ENCODE peak calls at places on chromosomes 12 and 14, in ten cellular contexts. T is A549; Z is thoracic aorta; C is body of pancreas; M is uterus; H is CD8-positive, alpha-beta T cell; F is fibroblast of lung; S is AG09309; U is mammary epithelial cell; N is BJ. O is an unnamed sample.

GRCh38 chr14:65414961-65415589 is 2.5 kb downstream of the FUT8 start:
- DNase-seq in T (peak; percentile 12), Z (no peak), C (no peak), M (no peak), H (no peak), F (peak; percentile 69), S (no peak), U (no peak), N (no peak), O (no peak)

GRCh38 chr12:130240831-130241590 is 78.7 kb downstream of the FZD10 start:
- DNase-seq in T (no peak), Z (no peak), C (peak; percentile 16), M (no peak), H (no peak), F (no peak), S (no peak), U (no peak), N (no peak), O (no peak)

GRCh38 chr12:4290011-4290790 is 16.6 kb downstream of the CCND2 start:
- DNase-seq in T (no peak), Z (no peak), C (no peak), M (no peak), H (no peak), F (no peak), S (no peak), U (no peak), N (no peak), O (no peak)

GRCh38 chr14:82689948-82690347 is 1156.3 kb upstream of the SEL1L start:
- DNase-seq in T (no peak), Z (no peak), C (no peak), M (no peak), H (no peak), F (peak; percentile 85), S (no peak), U (no peak), N (no peak), O (no peak)

GRCh38 chr12:49244161-49244560 is 20.7 kb upstream of the TUBA1C start:
- DNase-seq in T (no peak), Z (no peak), C (no peak), M (no peak), H (no peak), F (peak; percentile 60), S (no peak), U (no peak), N (peak; percentile 73), O (no peak)

GRCh38 chr12:51938744-51939143 is 12.8 kb upstream of the ACVR1B start:
- DNase-seq in T (no peak), Z (no peak), C (no peak), M (no peak), H (no peak), F (no peak), S (no peak), U (peak; percentile 35), N (no peak), O (no peak)

GRCh38 chr12:42255221-42255874 is 17.3 kb upstream of the YAF2 start:
- DNase-seq in T (no peak), Z (no peak), C (no peak), M (no peak), H (no peak), F (no peak), S (no peak), U (peak; percentile 13), N (no peak), O (no peak)

GRCh38 chr12:93109794-93110203 is 180.7 kb upstream of the EEA1 start:
- DNase-seq in T (no peak), Z (no peak), C (no peak), M (no peak), H (no peak), F (no peak), S (no peak), U (no peak), N (no peak), O (no peak)

GRCh38 chr14:65846469-65846868 is 433.9 kb downstream of the FUT8 start:
- DNase-seq in T (no peak), Z (no peak), C (no peak), M (no peak), H (no peak), F (no peak), S (no peak), U (no peak), N (no peak), O (no peak)

GRCh38 chr12:123520567-123521474 is 12.7 kb downstream of the RILPL1 start:
- DNase-seq in T (no peak), Z (no peak), C (no peak), M (no peak), H (no peak), F (no peak), S (no peak), U (no peak), N (no peak), O (no peak)

GRCh38 chr12:132014915-132015280 is 65.2 kb downstream of the EP400 start:
- DNase-seq in T (no peak), Z (no peak), C (no peak), M (no peak), H (no peak), F (no peak), S (no peak), U (no peak), N (no peak), O (no peak)

GRCh38 chr14:93090826-93091583 is 24.7 kb downstream of the ITPK1 start:
- DNase-seq in T (no peak), Z (no peak), C (no peak), M (peak; percentile 52), H (no peak), F (no peak), S (no peak), U (no peak), N (no peak), O (no peak)

GRCh38 chr14:87995500-87996275 is 2.7 kb upstream of the GALC start:
- DNase-seq in T (no peak), Z (no peak), C (no peak), M (no peak), H (no peak), F (no peak), S (no peak), U (no peak), N (no peak), O (no peak)

GRCh38 chr12:68406134-68406576 is 74.0 kb upstream of the MDM1 start:
- DNase-seq in T (peak; percentile 25), Z (peak; percentile 19), C (peak; percentile 89), M (peak; percentile 94), H (no peak), F (peak; percentile 95), S (peak; percentile 70), U (peak; percentile 50), N (peak; percentile 34), O (peak; percentile 54)

GRCh38 chr12:27012239-27012981 is 1.8 kb downstream of the TM7SF3 start:
- DNase-seq in T (no peak), Z (no peak), C (peak; percentile 73), M (no peak), H (no peak), F (no peak), S (no peak), U (peak; percentile 14), N (no peak), O (no peak)

GRCh38 chr12:106861984-106862894 is 87.8 kb downstream of the RIC8B start:
- DNase-seq in T (no peak), Z (no peak), C (no peak), M (no peak), H (no peak), F (peak; percentile 89), S (peak; percentile 64), U (peak; percentile 34), N (peak; percentile 43), O (no peak)

GRCh38 chr14:84209021-84209420 is 1320.9 kb upstream of the FLRT2 start:
- DNase-seq in T (no peak), Z (no peak), C (no peak), M (no peak), H (no peak), F (no peak), S (no peak), U (no peak), N (no peak), O (no peak)

GRCh38 chr12:47808574-47809380 is 10.9 kb downstream of the HDAC7 start:
- DNase-seq in T (peak; percentile 53), Z (no peak), C (no peak), M (no peak), H (peak; percentile 52), F (no peak), S (no peak), U (peak; percentile 35), N (no peak), O (no peak)
- TF ChIP-seq CTCF in T (no peak), Z (no peak), C (no peak), M (no peak), H (no peak), F (peak; percentile 9), S (no peak), U (peak; percentile 17), N (peak; percentile 38), O (peak; percentile 27)

GRCh38 chr12:56476143-56476542 is 7.8 kb downstream of the SPRYD4 start:
- DNase-seq in T (no peak), Z (no peak), C (no peak), M (no peak), H (no peak), F (no peak), S (no peak), U (no peak), N (no peak), O (no peak)
- H3K4me3 ChIP-seq in T (no peak overlapping the region), Z (no peak overlapping the region), C (no peak overlapping the region), M (no peak overlapping the region), H (no peak overlapping the region), F (no peak overlapping the region), S (no peak overlapping the region), U (no peak overlapping the region), N (no peak overlapping the region), O (no peak overlapping the region)

DNA sequence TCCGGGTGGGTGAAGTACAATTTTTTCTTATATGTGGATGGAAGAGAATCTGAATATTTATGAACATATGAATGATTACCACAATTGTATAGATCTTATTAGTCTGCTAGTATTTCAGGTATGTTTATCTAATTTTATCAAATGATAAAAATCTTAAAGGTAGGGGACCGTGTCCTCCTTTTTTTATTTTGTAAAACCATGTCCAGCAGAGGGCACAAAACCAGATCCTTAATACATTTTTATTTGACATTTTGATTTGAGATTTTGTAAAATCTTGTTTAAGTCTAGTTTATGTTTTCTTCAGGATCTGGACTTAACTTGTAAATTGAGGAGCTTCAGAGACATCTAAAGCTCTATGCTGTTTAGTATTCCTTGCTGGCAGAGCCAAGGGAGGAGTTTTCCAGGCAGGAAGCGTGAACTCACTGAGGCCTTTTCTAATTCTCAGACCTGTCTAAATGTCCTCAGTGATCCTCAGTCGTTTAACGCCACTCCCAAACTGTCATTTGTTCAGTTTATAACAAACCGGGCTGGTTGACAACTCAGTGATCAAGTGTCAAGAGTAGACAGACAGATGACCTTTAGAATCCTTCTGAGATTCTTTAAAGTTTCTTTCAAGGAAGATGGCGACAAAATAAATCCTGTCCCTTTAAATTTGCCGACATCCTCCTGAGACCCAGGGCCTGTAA is 263.9 kb downstream of the KTN1 start:
- DNase-seq in T (no peak), Z (no peak), C (no peak), M (no peak), H (no peak), F (peak; percentile 36), S (no peak), U (no peak), N (no peak), O (no peak)
- TF ChIP-seq CTCF in T (peak; percentile 52), Z (no peak), C (peak; percentile 37), M (no peak), H (no peak), F (no peak), S (peak; percentile 19), U (peak; percentile 15), N (peak; percentile 2), O (peak; percentile 50)

DNA sequence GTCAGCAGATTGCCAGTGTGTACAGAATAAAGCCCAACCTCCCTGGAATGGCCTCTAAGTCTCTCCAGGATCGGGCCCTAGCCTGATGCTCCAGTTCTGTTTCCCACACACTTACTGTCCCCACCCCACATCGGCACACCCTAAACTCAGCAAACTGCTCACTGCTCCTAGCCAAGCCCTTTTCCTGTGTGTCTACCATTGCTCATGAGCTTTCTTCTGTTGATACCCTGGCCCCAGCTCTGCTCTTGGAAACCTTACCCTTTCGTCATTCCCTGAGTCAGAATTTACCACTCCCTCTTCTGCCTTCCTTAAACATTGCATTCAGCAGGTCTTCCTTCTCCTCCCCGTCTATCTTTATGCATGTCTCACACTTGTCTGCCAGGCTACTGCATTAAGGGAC is 158.9 kb downstream of the TMX1 start:
- DNase-seq in T (peak; percentile 36), Z (peak; percentile 12), C (no peak), M (no peak), H (no peak), F (peak; percentile 83), S (peak; percentile 56), U (peak; percentile 99), N (peak; percentile 59), O (peak; percentile 53)
- H3K4me3 ChIP-seq in T (no peak overlapping the region), Z (no peak overlapping the region), C (no peak overlapping the region), M (no peak overlapping the region), H (no peak overlapping the region), F (no peak overlapping the region), S (no peak overlapping the region), U (no peak overlapping the region), N (no peak overlapping the region), O (no peak overlapping the region)